ENCODE peak calls at places on chromosomes 13 and 19, in eight cellular contexts. N is AG04450; E is neural crest cell; C is A172; X is G401; O is CD4-positive, alpha-beta T cell; M is SW480; R is left ventricle myocardium superior. J is an unnamed sample.
A peak's percentile ranks its signal among the peaks of the same experiment; 100 is the strongest.

GRCh38 chr13:38538412-38538811 is 148.5 kb upstream of the FREM2 start:
- DNase-seq in M (no peak), O (no peak), R (no peak), N (no peak), E (no peak), C (no peak), X (no peak), J (no peak)

GRCh38 chr13:111938743-111939142 is 128.2 kb upstream of the SOX1 start:
- DNase-seq in E (no peak), M (no peak), R (no peak), O (no peak), X (no peak), N (no peak), C (no peak), J (no peak)

GRCh38 chr13:51924756-51925544 is 63.2 kb downstream of the CCDC70 start:
- DNase-seq in M (no peak), C (no peak), R (no peak), N (no peak), O (no peak), X (no peak), E (no peak), J (no peak)

GRCh38 chr13:59914556-59914955 is 249.2 kb downstream of the DIAPH3 start:
- DNase-seq in O (no peak), R (no peak), X (no peak), C (no peak), M (no peak), N (peak; percentile 13), E (no peak), J (no peak)

GRCh38 chr13:30572859-30573275 is 44.9 kb upstream of the USPL1 start:
- DNase-seq in E (no peak), X (peak; percentile 28), R (no peak), N (no peak), C (peak; percentile 65), M (peak; percentile 56), O (peak; percentile 9), J (no peak)

GRCh38 chr13:51801631-51802099 is 2.3 kb downstream of the DHRS12 start:
- DNase-seq in O (no peak), R (peak; percentile 86), C (peak; percentile 48), M (no peak), N (no peak), E (no peak), X (peak; percentile 76), J (no peak)

GRCh38 chr19:46954502-46955004 is 65.1 kb upstream of the NPAS1 start:
- DNase-seq in R (no peak), O (no peak), X (no peak), E (no peak), M (no peak), N (no peak), C (no peak), J (no peak)

GRCh38 chr13:45356966-45357689 is 16.1 kb upstream of the TPT1 start:
- DNase-seq in R (no peak), E (no peak), X (no peak), N (no peak), C (no peak), O (no peak), M (no peak), J (no peak)

GRCh38 chr19:7544626-7545025 is 9.1 kb downstream of the PNPLA6 start:
- DNase-seq in E (no peak), M (no peak), N (no peak), X (no peak), R (no peak), C (no peak), O (no peak), J (no peak)

GRCh38 chr19:38617764-38618589 is at the start of gene MAP4K1:
- DNase-seq in M (no peak), C (no peak), X (peak; percentile 48), O (peak; percentile 50), N (no peak), R (peak; percentile 68), E (no peak), J (no peak)

GRCh38 chr19:2624537-2625091 is 77.9 kb downstream of the GNG7 start:
- DNase-seq in N (no peak), M (no peak), O (no peak), X (peak; percentile 72), C (peak; percentile 67), E (no peak), R (peak; percentile 87), J (no peak)

GRCh38 chr13:89465366-89465765 is 1794.2 kb downstream of the SLITRK5 start:
- DNase-seq in X (no peak), M (peak; percentile 2), R (no peak), O (no peak), N (no peak), C (peak; percentile 14), E (no peak), J (no peak)

GRCh38 chr13:52371736-52372247 is 34.2 kb downstream of the THSD1 start:
- DNase-seq in N (no peak), M (peak; percentile 97), X (no peak), R (no peak), C (peak; percentile 81), O (no peak), E (no peak), J (no peak)

GRCh38 chr13:67075239-67075638 is 154.9 kb downstream of the PCDH9 start:
- DNase-seq in X (no peak), O (no peak), N (no peak), C (no peak), M (no peak), R (no peak), E (no peak), J (no peak)

GRCh38 chr13:109783815-109784589 is 2.4 kb downstream of the IRS2 start:
- DNase-seq in E (no peak), N (no peak), M (no peak), O (no peak), R (no peak), C (no peak), X (no peak), J (no peak)

GRCh38 chr13:103287659-103288058 is 221.4 kb upstream of the SLC10A2 start:
- DNase-seq in E (no peak), R (no peak), X (no peak), C (peak; percentile 33), O (no peak), N (no peak), M (no peak), J (peak; percentile 19)

GRCh38 chr19:10503002-10503789 is at the start of gene KEAP1:
- DNase-seq in O (peak; percentile 20), R (peak; percentile 65), X (peak; percentile 42), C (peak; percentile 23), N (no peak), E (peak; percentile 41), M (peak; percentile 46), J (no peak)

GRCh38 chr13:90534617-90535340 is 812.7 kb upstream of the MIR17HG start:
- DNase-seq in M (no peak), N (no peak), E (no peak), R (no peak), O (no peak), X (no peak), C (no peak), J (no peak)

J was measured in HS-27A.